ENCODE peak calls at places on chromosomes 6 and 20, in four cellular contexts. Y is left ventricle myocardium inferior, I is GM23248, N is heart right ventricle. E is an unnamed sample. For H3K4me1, the result is how much of the 10 kb centered on the place peaks cover.

GRCh38 chr6:68958327-68958726 is 323.2 kb downstream of the ADGRB3 start:
- DNase-seq in Y (no peak), I (peak), N (no peak), E (no peak)

GRCh38 chr20:57381596-57382503 is 9.3 kb upstream of the RBM38 start:
- DNase-seq in Y (peak), I (peak), N (peak), E (peak)

GRCh38 chr20:42041000-42041565 is 422.9 kb upstream of the CHD6 start:
- DNase-seq in Y (no peak), I (no peak), N (no peak), E (no peak)

GRCh38 chr6:958531-958930 is 265.6 kb upstream of the EXOC2 start:
- DNase-seq in Y (no peak), I (peak), N (no peak), E (peak)

GRCh38 chr6:37134622-37135191 is 35.2 kb upstream of the PIM1 start:
- DNase-seq in Y (no peak), I (peak), N (no peak), E (peak)

GRCh38 chr20:60250251-60250650 is 292.0 kb downstream of the CDH26 start:
- DNase-seq in Y (no peak), I (peak), N (no peak), E (no peak)

GRCh38 chr6:169976301-169977081 is 225.1 kb downstream of the ERMARD start:
- DNase-seq in Y (no peak), I (peak), N (no peak), E (no peak)

GRCh38 chr6:151493495-151494234 is at the start of gene CCDC170:
- DNase-seq in Y (peak), I (peak), N (peak), E (peak)

GRCh38 chr20:55394592-55394991 is 610.7 kb downstream of the CBLN4 start:
- DNase-seq in Y (no peak), I (no peak), N (no peak), E (no peak)

GRCh38 chr20:49692941-49693340 is 20.7 kb downstream of the B4GALT5 start:
- DNase-seq in Y (no peak), I (no peak), N (no peak), E (no peak)
- H3K4me1 ChIP-seq in Y (half or more), I (under half), N (half or more), E (under half)

DNA sequence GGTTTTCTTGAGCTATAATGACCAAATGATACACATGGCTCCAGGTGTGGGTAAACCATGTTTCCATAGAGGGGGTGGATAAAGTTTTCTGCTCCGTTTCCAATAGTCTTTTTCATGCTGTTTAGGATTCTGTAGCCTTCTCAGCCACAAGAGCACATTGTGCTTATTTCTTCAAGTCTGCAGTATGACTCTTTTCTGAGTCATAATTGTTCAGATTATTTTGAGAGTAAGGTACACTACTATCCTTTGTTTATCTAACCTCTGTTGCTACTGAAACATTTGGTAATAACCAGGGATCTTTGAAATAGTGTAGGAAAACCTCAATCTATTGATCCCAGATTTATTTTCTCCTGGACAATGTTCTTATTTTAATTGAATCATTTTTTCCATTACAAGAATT is 247.9 kb upstream of the BMP2 start:
- DNase-seq in Y (no peak), I (peak), N (no peak), E (no peak)
- H3K27ac ChIP-seq in Y (no peak), I (no peak), N (no peak), E (no peak)

DNA sequence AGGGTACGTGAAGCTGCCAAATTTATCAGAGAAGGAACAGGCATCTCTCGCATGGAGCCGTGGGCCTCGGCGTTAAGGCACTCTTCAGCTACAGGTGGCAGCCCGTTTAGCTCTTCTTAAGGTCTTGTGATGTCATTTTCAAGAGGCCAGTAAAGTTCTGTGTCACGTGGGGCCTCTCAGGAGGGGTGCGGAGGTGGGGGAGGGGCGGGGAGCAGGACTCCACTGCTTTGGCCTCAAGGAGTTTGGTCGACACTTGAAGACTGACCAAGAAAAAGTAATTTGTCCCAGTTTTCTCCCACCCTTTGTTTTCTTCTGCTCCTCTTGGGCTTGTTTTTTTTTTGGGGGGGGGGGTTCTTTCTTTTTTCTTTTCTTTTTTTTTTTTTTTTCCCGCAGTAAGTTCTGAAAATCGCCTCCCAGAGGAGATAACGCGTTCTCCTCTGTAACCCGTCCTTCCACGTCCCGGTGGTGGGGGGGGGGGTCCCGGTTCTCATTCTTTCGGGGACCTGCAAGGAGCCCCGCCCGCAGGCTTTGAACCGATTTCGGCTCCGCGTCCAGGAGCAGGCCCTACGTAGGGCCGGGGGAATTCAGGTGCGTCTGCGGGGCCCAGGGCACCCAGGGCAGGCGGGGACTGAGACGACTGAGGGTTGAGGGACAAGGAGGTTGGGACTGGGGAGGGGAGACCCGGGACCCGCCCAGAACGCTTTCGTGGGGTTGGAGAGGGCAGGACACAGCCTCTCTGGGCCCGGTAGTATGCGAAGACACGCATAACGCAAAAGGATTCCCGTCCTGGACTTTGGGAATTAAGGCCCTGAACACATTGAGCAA is 26.0 kb downstream of the GPX6 start:
- DNase-seq in Y (peak), I (peak), N (no peak), E (no peak)
- H3K4me3 ChIP-seq in Y (peak), I (peak), N (no peak), E (no peak)

DNA sequence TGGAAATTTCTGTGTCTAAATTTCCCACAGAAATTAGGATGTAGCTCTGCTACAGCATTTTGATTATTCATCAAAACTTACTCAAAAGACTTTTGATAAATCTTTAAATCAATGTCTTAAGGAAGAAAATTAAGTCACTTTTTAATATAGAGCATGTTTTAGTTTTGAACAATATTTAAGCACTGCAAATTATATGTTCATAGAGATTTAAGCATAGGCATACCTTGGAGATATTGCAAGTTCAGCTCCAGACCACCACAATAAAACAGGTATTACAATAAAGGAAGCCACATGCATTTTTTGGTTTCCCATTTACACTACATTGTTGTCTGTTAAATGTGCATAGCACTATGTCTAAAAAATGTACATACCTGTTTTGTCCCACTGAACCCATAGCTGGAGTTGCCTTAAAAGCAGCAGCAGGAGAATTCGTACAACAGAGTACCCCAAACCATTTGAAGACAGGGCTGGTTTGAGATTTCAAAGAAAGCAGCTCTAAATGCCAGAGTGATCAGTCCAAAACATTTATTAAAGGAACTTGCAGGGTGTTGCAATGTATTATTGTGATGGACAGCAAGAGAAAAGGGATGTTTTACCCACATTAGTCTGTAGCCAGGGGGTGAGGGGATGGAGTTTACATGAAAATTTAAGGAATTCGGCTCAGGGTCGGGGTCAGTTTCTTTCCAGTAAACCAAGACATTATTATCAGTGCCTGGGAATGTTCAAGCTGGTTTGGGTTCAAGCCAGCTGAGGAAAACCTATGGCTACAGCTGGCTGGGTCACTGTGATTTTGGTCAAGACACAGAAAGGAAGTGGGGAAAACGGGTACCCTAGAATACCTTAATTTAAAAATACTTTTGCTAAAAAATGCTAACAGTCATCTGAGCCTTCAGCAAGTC is 6.3 kb upstream of the LOC128125822 start:
- DNase-seq in Y (no peak), I (no peak), N (no peak), E (no peak)
- H3K4me1 ChIP-seq in Y (under half), I (under half), N (under half), E (under half)

GRCh38 chr20:45926731-45927070 is 7.8 kb upstream of the PCIF1 start:
- DNase-seq in Y (no peak), I (no peak), N (no peak), E (no peak)

GRCh38 chr20:45921618-45922189 is 9.7 kb upstream of the PLTP start:
- DNase-seq in Y (no peak), I (no peak), N (no peak), E (no peak)

GRCh38 chr20:45925821-45926506 is 8.5 kb upstream of the PCIF1 start:
- DNase-seq in Y (no peak), I (no peak), N (no peak), E (no peak)

GRCh38 chr20:45927071-45927878 is 7.2 kb upstream of the PCIF1 start:
- DNase-seq in Y (no peak), I (no peak), N (no peak), E (no peak)

GRCh38 chr20:45924391-45925261 is 9.9 kb upstream of the PCIF1 start:
- DNase-seq in Y (peak), I (peak), N (peak), E (peak)
- H3K27ac ChIP-seq in Y (peak), I (no peak), N (peak), E (no peak)

GRCh38 chr6:127464161-127464880 is 5.1 kb upstream of the KIAA0408 start:
- DNase-seq in Y (no peak), I (peak), N (no peak), E (peak)
- H3K4me3 ChIP-seq in Y (no peak), I (peak), N (no peak), E (no peak)

E was measured in SJSA1.